ENCODE peak calls at places on chromosomes 7 and 10, in four cellular contexts. F is K562, Y is endothelial cell of umbilical vein, U is GM12878. X is an unnamed sample.

GRCh38 chr7:154975984-154976383 is 26.9 kb downstream of the PAXIP1 start:
- DNase-seq in F (no peak), Y (no peak), U (no peak), X (no peak)

GRCh38 chr10:103232772-103233488 is 12.8 kb upstream of the RPEL1 start:
- DNase-seq in F (no peak), Y (no peak), U (no peak), X (peak; percentile 83)

GRCh38 chr7:90178592-90179279 is 24.5 kb downstream of the STEAP1 start:
- DNase-seq in F (no peak), Y (peak; percentile 85), U (peak; percentile 65), X (peak; percentile 67)

GRCh38 chr7:92092210-92092609 is 42.1 kb downstream of the CYP51A1 start:
- DNase-seq in F (no peak), Y (no peak), U (no peak), X (peak; percentile 3)

GRCh38 chr10:22475857-22476600 is 130.7 kb downstream of the SPAG6 start:
- DNase-seq in F (no peak), Y (no peak), U (no peak), X (no peak)

GRCh38 chr7:11969627-11970026 is 137.6 kb upstream of the THSD7A start:
- DNase-seq in F (no peak), Y (no peak), U (no peak), X (no peak)

GRCh38 chr10:100799881-100800280 is 54.5 kb downstream of the PAX2 start:
- DNase-seq in F (no peak), Y (no peak), U (no peak), X (no peak)

GRCh38 chr7:73918926-73919693 is 58.2 kb downstream of the TMEM270 start:
- DNase-seq in F (no peak), Y (no peak), U (no peak), X (no peak)

GRCh38 chr10:33094263-33095051 is 136.4 kb upstream of the ITGB1 start:
- DNase-seq in F (no peak), Y (no peak), U (no peak), X (no peak)

GRCh38 chr10:28940158-28940888 is 263.0 kb downstream of the BAMBI start:
- DNase-seq in F (no peak), Y (no peak), U (no peak), X (no peak)

GRCh38 chr7:17913250-17913649 is 27.0 kb downstream of the SNX13 start:
- DNase-seq in F (no peak), Y (no peak), U (no peak), X (no peak)

GRCh38 chr7:24152907-24153513 is 131.0 kb upstream of the NPY start:
- DNase-seq in F (no peak), Y (no peak), U (no peak), X (no peak)

GRCh38 chr10:132641966-132642731 is 104.6 kb downstream of the INPP5A start:
- DNase-seq in F (no peak), Y (no peak), U (no peak), X (no peak)

GRCh38 chr7:34844936-34845665 is 187.1 kb downstream of the NPSR1 start:
- DNase-seq in F (no peak), Y (no peak), U (no peak), X (no peak)

GRCh38 chr10:32413513-32413912 is 32.4 kb upstream of the CCDC7 start:
- DNase-seq in F (no peak), Y (peak; percentile 49), U (no peak), X (peak; percentile 96)

GRCh38 chr7:84637568-84638338 is 443.2 kb upstream of the SEMA3A start:
- DNase-seq in F (no peak), Y (peak; percentile 92), U (no peak), X (peak; percentile 90)

GRCh38 chr10:29897999-29898716 is 161.2 kb downstream of the JCAD start:
- DNase-seq in F (no peak), Y (no peak), U (no peak), X (no peak)

GRCh38 chr7:86837235-86837634 is 193.5 kb downstream of the GRM3 start:
- DNase-seq in F (no peak), Y (no peak), U (no peak), X (no peak)

GRCh38 chr7:137801003-137801402 is 45.8 kb downstream of the DGKI start:
- DNase-seq in F (no peak), Y (peak; percentile 88), U (no peak), X (peak; percentile 68)

GRCh38 chr7:103694304-103694703 is 248.3 kb upstream of the SLC26A5 start:
- DNase-seq in F (no peak), Y (no peak), U (no peak), X (no peak)

GRCh38 chr10:32171213-32171612 is 115.0 kb upstream of the KIF5B start:
- DNase-seq in F (no peak), Y (no peak), U (no peak), X (no peak)

GRCh38 chr7:32336726-32337125 is 153.5 kb downstream of the LSM5 start:
- DNase-seq in F (no peak), Y (no peak), U (no peak), X (no peak)

GRCh38 chr10:35331894-35332640 is 4.2 kb upstream of the CCNY start:
- DNase-seq in F (peak; percentile 56), Y (peak; percentile 68), U (no peak), X (peak; percentile 97)

GRCh38 chr7:51786284-51786683 is 469.7 kb upstream of the COBL start:
- DNase-seq in F (no peak), Y (no peak), U (no peak), X (no peak)

GRCh38 chr10:31149835-31150512 is 118.3 kb upstream of the ZNF438 start:
- DNase-seq in F (no peak), Y (no peak), U (no peak), X (no peak)

GRCh38 chr7:116574025-116574822 is 49.4 kb downstream of the CAV1 start:
- DNase-seq in F (no peak), Y (peak; percentile 78), U (no peak), X (no peak)

GRCh38 chr10:92995509-92995908 is 65.1 kb upstream of the CYP26C1 start:
- DNase-seq in F (no peak), Y (no peak), U (no peak), X (no peak)

GRCh38 chr10:13839430-13839986 is 252.7 kb downstream of the PRPF18 start:
- DNase-seq in F (no peak), Y (peak; percentile 68), U (no peak), X (peak; percentile 93)

GRCh38 chr10:113751116-113751728 is at the start of gene PLEKHS1:
- DNase-seq in F (no peak), Y (no peak), U (no peak), X (no peak)

GRCh38 chr10:133238066-133238804 is 580 bp downstream of the VENTX start:
- DNase-seq in F (no peak), Y (no peak), U (no peak), X (no peak)

GRCh38 chr10:33332183-33333031 is 2.1 kb downstream of the NRP1 start:
- DNase-seq in F (no peak), Y (peak; percentile 69), U (no peak), X (peak; percentile 49)

GRCh38 chr10:13774303-13774893 is 187.6 kb downstream of the PRPF18 start:
- DNase-seq in F (no peak), Y (no peak), U (no peak), X (no peak)

GRCh38 chr10:97494863-97495506 is 3.2 kb downstream of the MMS19 start:
- DNase-seq in F (no peak), Y (peak; percentile 40), U (no peak), X (peak; percentile 49)
- TF ChIP-seq FOS in F (no peak), Y (no peak), U (no peak), X (no peak)

DNA sequence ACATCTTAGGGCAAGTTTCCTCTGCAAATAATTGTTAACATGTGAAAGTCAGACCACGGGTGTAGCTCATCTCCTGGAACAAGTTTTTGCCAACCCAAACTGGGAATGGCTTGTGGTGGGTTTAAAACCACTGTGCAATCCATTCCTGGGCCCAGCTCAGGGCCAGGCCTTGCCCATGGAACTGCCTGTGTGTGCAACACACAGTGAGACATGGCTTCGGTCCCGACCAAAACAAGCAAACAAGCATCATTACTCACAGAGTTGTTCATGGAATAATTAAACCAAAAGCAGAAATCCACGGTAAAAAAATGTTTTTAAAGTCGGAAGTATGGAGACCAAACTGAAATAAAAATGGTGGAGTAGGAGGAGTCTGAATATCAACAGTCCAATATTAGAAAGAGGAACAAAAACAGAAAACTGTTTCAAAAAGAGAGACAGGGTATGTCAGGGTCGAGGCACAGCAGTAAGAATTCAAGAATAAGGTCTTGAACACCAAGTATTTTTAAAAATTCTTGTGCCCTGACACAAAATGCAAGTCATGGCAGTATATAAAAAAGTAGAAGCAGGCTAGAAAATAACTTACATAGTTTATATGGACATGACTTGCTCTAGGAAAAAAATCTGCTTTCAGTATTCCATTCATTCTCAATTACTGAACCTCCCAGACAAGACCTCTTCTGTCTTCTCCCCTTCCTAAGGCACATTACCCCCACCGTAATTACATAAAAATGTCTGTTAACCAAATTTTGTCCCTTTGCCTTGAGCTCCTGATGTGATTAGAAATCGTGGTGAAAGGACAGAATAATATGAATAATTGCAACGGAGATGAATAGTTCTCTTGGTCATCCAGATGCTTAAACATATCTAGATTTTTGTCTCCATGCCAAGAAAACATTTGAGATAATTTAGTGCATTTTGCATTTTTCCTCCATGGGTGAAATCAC is 88.4 kb downstream of the FAS start:
- DNase-seq in F (no peak), Y (no peak), U (no peak), X (no peak)
- TF ChIP-seq FOS in F (no peak), Y (no peak), U (no peak), X (no peak)

GRCh38 chr7:157429680-157430224 is 92.9 kb downstream of the DNAJB6 start:
- DNase-seq in F (no peak), Y (no peak), U (no peak), X (no peak)
- TF ChIP-seq FOS in F (no peak), Y (no peak), U (no peak), X (no peak)

GRCh38 chr7:8773518-8773917 is 340.1 kb downstream of the NXPH1 start:
- DNase-seq in F (no peak), Y (no peak), U (no peak), X (no peak)
- TF ChIP-seq FOS in F (no peak), Y (no peak), U (no peak), X (no peak)

DNA sequence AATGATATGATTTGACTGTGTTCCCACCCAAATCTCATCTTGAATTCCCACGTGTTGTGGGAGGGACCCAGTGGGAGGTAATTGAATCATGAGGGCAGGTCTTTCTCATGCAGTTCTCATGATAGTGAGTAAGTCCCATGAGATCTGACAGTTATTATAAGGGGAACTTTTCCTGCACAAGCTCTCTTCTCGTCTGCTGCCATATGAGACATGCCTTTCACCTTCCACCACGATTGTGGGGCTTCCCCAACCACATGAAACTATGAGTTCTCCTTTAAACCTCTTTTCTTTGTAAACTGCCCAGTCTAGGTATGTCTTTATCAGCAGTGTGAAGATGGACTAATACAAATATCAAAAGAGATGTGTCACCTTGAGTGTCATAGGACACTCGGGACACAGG is 502.7 kb upstream of the PODXL start:
- DNase-seq in F (no peak), Y (no peak), U (peak; percentile 38), X (no peak)
- TF ChIP-seq FOS in F (no peak), Y (no peak), U (no peak), X (no peak)

X was measured in IMR-90.